ENCODE peak calls at places on chromosomes 7 and 10, in eight cellular contexts. U, G, J, L, E, X, C and B are unnamed samples.

GRCh38 chr10:7789390-7789789 is 1.4 kb downstream of the ATP5F1C start:
- DNase-seq in U (no peak), X (no peak), G (no peak), C (peak), J (no peak), E (no peak), L (no peak), B (no peak)

GRCh38 chr10:43268491-43268890 is 1.6 kb upstream of the RASGEF1A start:
- DNase-seq in L (no peak), U (no peak), J (no peak), G (no peak), E (peak), X (no peak), C (no peak), B (no peak)

GRCh38 chr10:102845352-102845902 is 8.2 kb upstream of the CYP17A1 start:
- DNase-seq in L (no peak), C (no peak), U (no peak), G (no peak), X (no peak), J (no peak), E (no peak), B (no peak)

GRCh38 chr10:6213908-6214307 is 11.2 kb downstream of the PFKFB3 start:
- DNase-seq in L (no peak), C (no peak), E (no peak), J (no peak), G (no peak), U (no peak), X (no peak), B (no peak)

GRCh38 chr10:11243425-11244222 is 226.0 kb downstream of the CELF2 start:
- DNase-seq in E (no peak), G (no peak), X (no peak), J (no peak), L (no peak), C (no peak), U (no peak), B (no peak)

GRCh38 chr7:11557627-11558026 is 274.4 kb downstream of the THSD7A start:
- DNase-seq in G (peak), J (peak), U (no peak), L (no peak), E (peak), C (peak), X (no peak), B (no peak)

GRCh38 chr7:3260425-3260762 is 40.7 kb upstream of the SDK1 start:
- DNase-seq in X (no peak), J (peak), U (no peak), L (no peak), G (no peak), E (no peak), C (no peak), B (no peak)

GRCh38 chr7:24898691-24899090 is 81.3 kb downstream of the OSBPL3 start:
- DNase-seq in L (peak), J (peak), X (no peak), E (no peak), C (peak), G (peak), U (no peak), B (no peak)

GRCh38 chr7:904847-905246 is 28.5 kb downstream of the GET4 start:
- DNase-seq in E (no peak), X (no peak), L (no peak), J (peak), G (no peak), C (no peak), U (no peak), B (no peak)

GRCh38 chr7:40306596-40306995 is 171.8 kb downstream of the SUGCT start:
- DNase-seq in G (no peak), J (no peak), C (peak), U (no peak), X (no peak), E (no peak), L (no peak), B (no peak)

GRCh38 chr7:51226916-51227535 is 89.6 kb downstream of the COBL start:
- DNase-seq in J (no peak), G (no peak), L (no peak), C (no peak), E (no peak), U (no peak), X (no peak), B (no peak)

GRCh38 chr7:95725170-95725569 is 47.2 kb upstream of the DYNC1I1 start:
- DNase-seq in E (no peak), C (no peak), G (no peak), U (peak), L (no peak), J (no peak), X (no peak), B (no peak)

GRCh38 chr7:33722383-33723096 is 182.8 kb upstream of the BMPER start:
- DNase-seq in G (no peak), X (peak), J (peak), E (peak), C (peak), U (peak), L (peak), B (no peak)

GRCh38 chr7:42372498-42372897 is 135.5 kb upstream of the GLI3 start:
- DNase-seq in L (no peak), E (no peak), X (no peak), U (no peak), J (no peak), G (no peak), C (no peak), B (no peak)

GRCh38 chr7:112064627-112065385 is 141.4 kb downstream of the DOCK4 start:
- DNase-seq in L (no peak), U (no peak), E (no peak), J (no peak), X (no peak), G (no peak), C (no peak), B (no peak)

GRCh38 chr10:47365561-47365960 is 17.4 kb downstream of the RBP3 start:
- DNase-seq in U (peak), G (no peak), X (no peak), L (no peak), C (no peak), J (no peak), E (no peak), B (no peak)

GRCh38 chr10:10432306-10433035 is 585.2 kb upstream of the CELF2 start:
- DNase-seq in J (no peak), G (no peak), E (no peak), X (no peak), C (no peak), U (no peak), L (no peak), B (no peak)

GRCh38 chr7:157008-157310 is 35.4 kb upstream of the FAM20C start:
- DNase-seq in U (no peak), X (no peak), G (no peak), C (no peak), J (no peak), L (no peak), E (no peak), B (no peak)

GRCh38 chr7:520503-521161 is 986 bp upstream of the PDGFA start:
- DNase-seq in J (no peak), C (no peak), E (no peak), G (no peak), U (no peak), X (no peak), L (no peak), B (peak)

GRCh38 chr10:9028211-9028610 is 973.7 kb downstream of the GATA3 start:
- DNase-seq in C (peak), U (no peak), X (no peak), G (no peak), L (no peak), J (no peak), E (no peak), B (no peak)

GRCh38 chr10:31940839-31941653 is 12.4 kb upstream of the ARHGAP12 start:
- DNase-seq in C (peak), J (no peak), L (peak), G (no peak), E (no peak), X (peak), U (no peak), B (no peak)

GRCh38 chr10:82874671-82875070 is 999.7 kb downstream of the NRG3 start:
- DNase-seq in L (no peak), G (no peak), C (peak), U (no peak), X (no peak), J (no peak), E (no peak), B (no peak)